ENCODE peak calls at places on chromosomes 11 and 22, in six cellular contexts. X is sigmoid colon, C is vagina, Q is HCT116, I is Panc1, A is transverse colon. O is an unnamed sample.

GRCh38 chr22:32557424-32557823 is 82.8 kb downstream of the FBXO7 start:
- DNase-seq in C (no peak), A (no peak), Q (no peak), X (peak; percentile 50), I (no peak), O (peak; percentile 55)

GRCh38 chr11:70556884-70557741 is 158.8 kb downstream of the CTTN start:
- DNase-seq in I (peak; percentile 56), C (no peak), A (peak; percentile 73), Q (peak; percentile 89), X (no peak), O (no peak)

GRCh38 chr22:19090183-19090582 is 32.0 kb downstream of the DGCR2 start:
- DNase-seq in C (no peak), X (no peak), Q (no peak), I (no peak), A (no peak), O (no peak)

GRCh38 chr11:37952035-37952434 is 1354.0 kb upstream of the RAG2 start:
- DNase-seq in Q (no peak), I (no peak), C (no peak), X (no peak), A (no peak), O (no peak)

GRCh38 chr22:48575567-48576332 is 1251.9 kb downstream of the BRD1 start:
- DNase-seq in I (no peak), X (no peak), Q (no peak), C (no peak), A (no peak), O (no peak)

GRCh38 chr11:33266418-33267215 is 9.4 kb downstream of the HIPK3 start:
- DNase-seq in Q (no peak), I (no peak), X (no peak), C (no peak), A (no peak), O (no peak)

GRCh38 chr11:133997556-133997955 is 40.8 kb upstream of the IGSF9B start:
- DNase-seq in C (no peak), X (no peak), A (no peak), Q (no peak), I (no peak), O (no peak)

GRCh38 chr11:36214976-36215687 is 74.1 kb downstream of the COMMD9 start:
- DNase-seq in C (no peak), A (no peak), Q (no peak), X (no peak), I (no peak), O (no peak)

GRCh38 chr11:11620966-11621880 is 582 bp downstream of the GALNT18 start:
- DNase-seq in Q (no peak), I (no peak), X (peak; percentile 78), A (peak; percentile 31), C (no peak), O (peak; percentile 38)

GRCh38 chr11:2574553-2575535 is 125.0 kb downstream of the KCNQ1OT1 start:
- DNase-seq in I (no peak), C (no peak), Q (no peak), X (peak; percentile 52), A (peak; percentile 34), O (peak; percentile 71)

GRCh38 chr11:112797653-112798293 is 163.4 kb upstream of the NCAM1 start:
- DNase-seq in Q (no peak), X (no peak), I (peak; percentile 18), A (no peak), C (no peak), O (no peak)

GRCh38 chr11:33893711-33894401 is 2.0 kb upstream of the LMO2 start:
- DNase-seq in Q (no peak), X (no peak), C (no peak), A (no peak), I (no peak), O (no peak)

GRCh38 chr11:120564573-120565301 is 53.2 kb downstream of the GRIK4 start:
- DNase-seq in C (no peak), Q (no peak), X (no peak), I (no peak), A (no peak), O (no peak)

GRCh38 chr22:37056246-37056645 is 4.7 kb downstream of the KCTD17 start:
- DNase-seq in I (no peak), Q (no peak), A (no peak), X (no peak), C (no peak), O (no peak)

GRCh38 chr11:1171985-1172728 is 14.4 kb downstream of the MUC5AC start:
- DNase-seq in I (no peak), A (no peak), C (no peak), X (no peak), Q (no peak), O (no peak)

GRCh38 chr11:107591098-107591445 is at the start of gene ELMOD1:
- DNase-seq in Q (no peak), X (peak; percentile 73), C (no peak), A (peak; percentile 19), I (no peak), O (no peak)

GRCh38 chr11:95918056-95918455 is 5.9 kb downstream of the MTMR2 start:
- DNase-seq in Q (no peak), X (no peak), A (no peak), I (no peak), C (no peak), O (no peak)

GRCh38 chr22:50696251-50696798 is 23.7 kb downstream of the SHANK3 start:
- DNase-seq in Q (no peak), I (no peak), A (no peak), C (no peak), X (peak; percentile 40), O (no peak)

GRCh38 chr22:49767355-49768062 is 60.2 kb downstream of the BRD1 start:
- DNase-seq in X (peak; percentile 61), I (peak; percentile 28), Q (peak; percentile 42), C (no peak), A (peak; percentile 13), O (no peak)

GRCh38 chr22:29716814-29717213 is 3.0 kb upstream of the CABP7 start:
- DNase-seq in X (no peak), I (no peak), C (no peak), Q (peak; percentile 24), A (peak; percentile 53), O (peak; percentile 35)

GRCh38 chr22:42814215-42814614 is 42.9 kb downstream of the ARFGAP3 start:
- DNase-seq in X (no peak), Q (no peak), A (no peak), C (no peak), I (no peak), O (no peak)
- H3K36me3 ChIP-seq in X (peaks cover 12% of the 10 kb centered on the region), Q (no peaks in the 10 kb centered on the region), A (no peaks in the 10 kb centered on the region), C (peaks cover 26% of the 10 kb centered on the region), I (peaks cover 7% of the 10 kb centered on the region), O (no peaks in the 10 kb centered on the region)

DNA sequence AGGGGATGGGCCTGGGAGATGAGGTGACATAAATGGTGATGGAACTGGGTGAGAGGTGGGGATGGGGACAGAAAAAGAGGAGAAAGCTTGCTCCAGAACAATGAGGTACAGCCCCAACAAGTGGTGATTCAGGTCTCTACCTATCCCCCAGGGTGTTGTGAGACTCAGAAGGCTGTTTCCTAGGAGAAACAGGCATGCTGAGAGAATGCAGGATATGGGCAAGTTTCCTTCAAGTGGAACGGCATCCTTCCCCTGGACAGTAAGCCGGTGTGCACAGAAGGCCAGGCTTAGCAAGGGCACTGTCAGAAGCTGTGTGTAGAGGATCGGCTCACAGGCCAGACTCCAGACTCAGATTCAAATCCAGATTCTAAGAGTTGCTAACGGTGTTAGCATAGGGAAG is 34.1 kb upstream of the CRTAM start:
- DNase-seq in Q (no peak), C (no peak), I (no peak), X (no peak), A (no peak), O (no peak)
- TF ChIP-seq POLR2AphosphoS5 in Q (no peak), C (no peak), I (no peak), X (no peak), A (no peak), O (no peak)

GRCh38 chr11:72007089-72007476 is 8.4 kb downstream of the IL18BP start:
- DNase-seq in Q (no peak), A (no peak), C (no peak), I (no peak), X (peak; percentile 59), O (no peak)

GRCh38 chr11:72006309-72007088 is 7.8 kb downstream of the IL18BP start:
- DNase-seq in A (no peak), X (peak; percentile 19), Q (no peak), I (no peak), C (no peak), O (no peak)

GRCh38 chr11:72004515-72005346 is 6.0 kb downstream of the IL18BP start:
- DNase-seq in Q (no peak), A (no peak), I (no peak), X (no peak), C (no peak), O (no peak)

GRCh38 chr11:72003776-72004171 is 5.1 kb downstream of the IL18BP start:
- DNase-seq in A (no peak), Q (no peak), C (no peak), X (peak; percentile 64), I (no peak), O (no peak)

DNA sequence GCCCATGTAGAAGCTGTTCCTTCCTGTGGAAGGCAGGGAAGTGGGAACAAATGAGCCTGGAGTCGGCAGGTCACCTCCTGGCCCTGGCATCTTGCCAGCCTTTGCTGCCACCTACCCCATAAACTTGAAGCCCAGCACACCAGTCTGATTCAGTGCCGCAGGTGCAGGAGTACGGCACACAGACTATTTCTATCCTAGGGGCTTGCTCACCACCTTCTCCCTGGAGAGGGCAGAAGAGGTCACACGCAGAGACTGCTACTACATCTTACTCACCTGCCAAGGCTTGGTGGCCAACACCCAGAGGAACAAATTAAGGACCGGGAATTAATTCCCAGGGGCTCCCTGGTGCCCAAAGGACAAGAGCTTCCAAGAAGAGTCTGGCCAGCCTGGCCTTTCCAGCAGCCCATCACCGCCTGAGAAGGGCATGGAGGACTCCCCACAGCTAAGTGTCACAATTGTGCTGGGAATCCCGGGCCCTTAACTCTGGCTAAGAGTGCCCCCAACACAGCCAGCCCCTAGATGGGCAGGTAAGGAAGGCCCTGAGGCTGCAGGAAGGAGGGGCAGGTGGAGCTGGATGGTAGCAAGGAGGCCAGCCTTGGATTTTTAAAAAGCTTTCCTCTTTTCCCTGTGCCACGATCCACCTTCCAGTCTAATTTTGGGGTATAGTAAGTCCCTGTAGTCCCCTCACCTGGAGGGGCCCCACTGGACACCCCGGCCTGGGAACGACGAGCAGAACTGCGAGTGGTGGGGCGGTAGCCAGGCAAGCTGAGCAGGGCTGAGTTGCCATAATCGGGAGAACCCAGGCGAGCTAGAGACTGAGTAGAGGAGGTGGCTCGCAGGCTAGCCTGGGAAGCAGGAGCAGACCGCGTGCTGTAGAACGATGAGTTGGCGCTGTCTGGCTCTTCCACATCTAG is 6.9 kb downstream of the IL18BP start:
- DNase-seq in I (no peak), Q (no peak), A (no peak), C (no peak), X (peak; percentile 67), O (no peak)
- H3K36me3 ChIP-seq in I (peaks cover 15% of the 10 kb centered on the region), Q (peaks cover 44% of the 10 kb centered on the region), A (peaks cover 17% of the 10 kb centered on the region), C (peaks cover 94% of the 10 kb centered on the region), X (peaks cover 89% of the 10 kb centered on the region), O (peaks cover 66% of the 10 kb centered on the region)

GRCh38 chr11:3838504-3838903 is 2.3 kb downstream of the RHOG start:
- DNase-seq in I (no peak), C (no peak), X (no peak), Q (no peak), A (no peak), O (no peak)

GRCh38 chr11:3840289-3840869 is 380 bp downstream of the RHOG start:
- DNase-seq in I (no peak), A (peak; percentile 27), C (no peak), X (no peak), Q (no peak), O (no peak)

GRCh38 chr11:3837793-3838192 is 3.0 kb downstream of the RHOG start:
- DNase-seq in C (no peak), I (no peak), A (peak; percentile 54), Q (no peak), X (peak; percentile 76), O (no peak)

GRCh38 chr11:3840870-3841425 is at the start of gene RHOG:
- DNase-seq in X (peak; percentile 93), I (no peak), C (no peak), Q (no peak), A (peak; percentile 88), O (peak; percentile 71)

GRCh38 chr11:3841426-3842304 is 906 bp upstream of the RHOG start:
- DNase-seq in C (no peak), A (peak; percentile 91), X (peak; percentile 92), Q (peak; percentile 68), I (peak; percentile 82), O (peak; percentile 82)
- TF ChIP-seq POLR2AphosphoS5 in C (peak; percentile 87), A (peak; percentile 44), X (peak; percentile 68), Q (peak; percentile 67), I (peak; percentile 87), O (peak; percentile 61)

O was measured in prostate gland.